ENCODE peak calls at places on chromosomes 2 and 18, in five cellular contexts. D, X, I, T and K are unnamed samples.

GRCh38 chr2:210007895-210008294 is 5.5 kb downstream of the RPE start:
- DNase-seq in D (no peak), X (no peak), I (no peak), T (no peak), K (no peak)

GRCh38 chr2:231260442-231260841 is 62.0 kb downstream of the ARMC9 start:
- DNase-seq in D (no peak), X (no peak), I (peak; percentile 23), T (no peak), K (peak; percentile 25)

GRCh38 chr2:218257390-218257981 is 3.3 kb upstream of the GPBAR1 start:
- DNase-seq in D (peak; percentile 70), X (peak; percentile 50), I (peak; percentile 31), T (peak; percentile 76), K (no peak)

GRCh38 chr2:219388127-219388844 is 574 bp upstream of the DNPEP start:
- DNase-seq in D (peak; percentile 99), X (peak; percentile 96), I (peak; percentile 99), T (peak; percentile 94), K (peak; percentile 90)

GRCh38 chr2:220144411-220144810 is 517.0 kb downstream of the SLC4A3 start:
- DNase-seq in D (no peak), X (no peak), I (no peak), T (no peak), K (no peak)

GRCh38 chr2:236714061-236714460 is 144.4 kb downstream of the ACKR3 start:
- DNase-seq in D (no peak), X (peak; percentile 14), I (no peak), T (no peak), K (no peak)

GRCh38 chr2:218298314-218298875 is 6.1 kb upstream of the TMBIM1 start:
- DNase-seq in D (no peak), X (no peak), I (no peak), T (no peak), K (no peak)

GRCh38 chr18:21740474-21740723 is 193 bp upstream of the MIB1 start:
- DNase-seq in D (peak; percentile 100), X (peak; percentile 93), I (peak; percentile 99), T (peak; percentile 86), K (peak; percentile 72)

GRCh38 chr2:219423656-219424378 is 5.6 kb downstream of the DES start:
- DNase-seq in D (no peak), X (no peak), I (no peak), T (no peak), K (no peak)

GRCh38 chr2:67839242-67839641 is 223.6 kb downstream of the C1D start:
- DNase-seq in D (no peak), X (no peak), I (no peak), T (no peak), K (no peak)

GRCh38 chr2:63056309-63057065 is 5.9 kb downstream of the OTX1 start:
- DNase-seq in D (no peak), X (no peak), I (peak; percentile 46), T (no peak), K (no peak)

GRCh38 chr2:32900246-32901000 is 46.3 kb upstream of the LTBP1 start:
- DNase-seq in D (no peak), X (no peak), I (no peak), T (no peak), K (no peak)

GRCh38 chr2:29165362-29166236 is 50.4 kb downstream of the CLIP4 start:
- DNase-seq in D (no peak), X (peak; percentile 66), I (no peak), T (no peak), K (no peak)

GRCh38 chr2:128536925-128537620 is 218.4 kb upstream of the HS6ST1 start:
- DNase-seq in D (no peak), X (peak; percentile 27), I (no peak), T (no peak), K (peak; percentile 55)

GRCh38 chr2:114108819-114109416 is 219.0 kb downstream of the ACTR3 start:
- DNase-seq in D (no peak), X (no peak), I (no peak), T (no peak), K (no peak)

GRCh38 chr2:12167525-12168317 is 421.3 kb downstream of the LPIN1 start:
- DNase-seq in D (no peak), X (no peak), I (peak; percentile 16), T (no peak), K (no peak)

GRCh38 chr2:24454258-24454657 is 36.8 kb upstream of the NCOA1 start:
- DNase-seq in D (no peak), X (no peak), I (no peak), T (no peak), K (no peak)

GRCh38 chr2:179340678-179341077 is 76.0 kb upstream of the SESTD1 start:
- DNase-seq in D (no peak), X (peak; percentile 26), I (no peak), T (no peak), K (no peak)

GRCh38 chr2:237122214-237122666 is 36.6 kb downstream of the COPS8 start:
- DNase-seq in D (peak; percentile 70), X (peak; percentile 80), I (peak; percentile 48), T (peak; percentile 24), K (peak; percentile 59)

GRCh38 chr2:3319745-3320566 is 57.7 kb downstream of the EIPR1 start:
- DNase-seq in D (no peak), X (no peak), I (no peak), T (no peak), K (no peak)

GRCh38 chr2:49656853-49657252 is 502.5 kb upstream of the FSHR start:
- DNase-seq in D (no peak), X (no peak), I (no peak), T (no peak), K (no peak)

GRCh38 chr2:129224022-129224421 is 755.4 kb upstream of the RAB6C start:
- DNase-seq in D (no peak), X (no peak), I (no peak), T (no peak), K (no peak)

GRCh38 chr18:48218285-48219022 is 190.7 kb downstream of the ZBTB7C start:
- DNase-seq in D (no peak), X (no peak), I (no peak), T (no peak), K (no peak)

GRCh38 chr18:48801728-48802542 is 148.8 kb downstream of the SMAD7 start:
- DNase-seq in D (peak; percentile 81), X (no peak), I (peak; percentile 67), T (no peak), K (no peak)

GRCh38 chr2:23591111-23591510 is 206.1 kb downstream of the KLHL29 start:
- DNase-seq in D (no peak), X (no peak), I (no peak), T (no peak), K (no peak)

GRCh38 chr2:96697476-96697875 is 42.4 kb downstream of the LMAN2L start:
- DNase-seq in D (no peak), X (no peak), I (no peak), T (no peak), K (no peak)

GRCh38 chr2:144681389-144681788 is 161.5 kb upstream of the ZEB2 start:
- DNase-seq in D (no peak), X (no peak), I (no peak), T (no peak), K (no peak)

GRCh38 chr2:169159686-169160085 is 90.3 kb downstream of the DHRS9 start:
- DNase-seq in D (no peak), X (no peak), I (no peak), T (no peak), K (no peak)

GRCh38 chr18:11377766-11378540 is 228.6 kb upstream of the PIEZO2 start:
- DNase-seq in D (no peak), X (no peak), I (no peak), T (no peak), K (no peak)

GRCh38 chr18:26777316-26778053 is 88.0 kb downstream of the AQP4 start:
- DNase-seq in D (no peak), X (no peak), I (no peak), T (no peak), K (no peak)

GRCh38 chr2:134258684-134259408 is 5.0 kb downstream of the MGAT5 start:
- DNase-seq in D (peak; percentile 81), X (no peak), I (peak; percentile 21), T (no peak), K (no peak)

GRCh38 chr2:199364153-199364552 is 93.6 kb downstream of the SATB2 start:
- DNase-seq in D (no peak), X (no peak), I (no peak), T (no peak), K (no peak)

GRCh38 chr18:32019251-32019943 is 772 bp downstream of the RNF125 start:
- DNase-seq in D (peak; percentile 84), X (peak; percentile 9), I (peak; percentile 67), T (peak; percentile 32), K (no peak)

GRCh38 chr18:32021756-32022564 is 3.3 kb downstream of the RNF125 start:
- DNase-seq in D (no peak), X (no peak), I (no peak), T (no peak), K (no peak)

GRCh38 chr18:32018331-32019250 is at the start of gene RNF125:
- DNase-seq in D (peak; percentile 92), X (peak; percentile 58), I (peak; percentile 85), T (peak; percentile 79), K (peak; percentile 7)
- TF ChIP-seq POLR2A in D (peak; percentile 72), X (no peak), I (peak; percentile 85), T (peak; percentile 52), K (no peak)

GRCh38 chr2:6589171-6589570 is 276.5 kb downstream of the CMPK2 start:
- DNase-seq in D (no peak), X (no peak), I (no peak), T (no peak), K (no peak)

GRCh38 chr2:6590442-6590841 is 275.3 kb downstream of the CMPK2 start:
- DNase-seq in D (no peak), X (no peak), I (no peak), T (no peak), K (no peak)
- TF ChIP-seq POLR2A in D (no peak), X (no peak), I (no peak), T (no peak), K (no peak)

DNA sequence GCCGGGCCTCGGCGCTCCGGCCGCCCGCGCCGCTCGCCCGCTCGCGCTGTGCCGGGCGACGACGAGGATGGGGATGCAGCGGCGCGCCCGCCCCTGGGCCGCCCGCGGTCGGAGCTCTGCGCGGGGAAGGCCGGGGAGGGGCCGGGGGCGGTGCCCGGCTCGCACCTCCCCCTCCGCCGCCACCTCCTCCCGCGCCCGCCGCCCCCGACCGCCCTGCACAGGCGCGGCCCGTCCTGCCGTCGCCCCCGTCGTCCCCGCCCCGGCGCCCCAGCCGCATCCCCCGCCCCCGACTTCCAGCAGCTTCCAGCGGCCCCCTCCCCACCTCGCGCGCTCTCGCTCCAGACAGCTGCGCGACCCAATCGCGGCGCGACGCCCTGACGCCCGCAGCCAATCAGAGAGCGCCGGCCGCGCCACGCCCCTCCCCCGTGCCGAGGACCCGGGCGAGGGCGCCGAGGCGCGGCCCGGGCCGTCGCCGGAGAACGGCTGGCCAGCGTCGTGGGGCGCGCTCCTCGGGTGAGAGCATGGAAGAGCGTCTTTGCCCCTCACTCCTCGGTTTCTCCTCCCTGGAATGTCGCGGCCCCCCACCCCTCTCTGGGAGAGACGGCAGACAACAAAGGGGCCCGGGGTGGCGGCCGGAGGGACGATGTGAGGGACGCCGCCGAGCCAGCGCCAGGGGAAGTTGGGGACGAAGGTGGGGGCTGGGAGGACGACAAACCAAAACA is at the start of gene MBOAT2:
- DNase-seq in D (peak; percentile 90), X (peak; percentile 92), I (peak; percentile 87), T (peak; percentile 84), K (peak; percentile 95)
- TF ChIP-seq POLR2A in D (peak; percentile 62), X (peak; percentile 97), I (peak; percentile 66), T (no peak), K (peak; percentile 95)

GRCh38 chr18:3252843-3253242 is 5.2 kb downstream of the MYL12A start:
- DNase-seq in D (no peak), X (no peak), I (no peak), T (no peak), K (no peak)
- TF ChIP-seq POLR2A in D (no peak), X (no peak), I (no peak), T (peak; percentile 7), K (no peak)